ENCODE peak calls at places on chromosomes 3 and 15, in nine cellular contexts. One of them, this sample, is unnamed.

GRCh38 chr3:25420885-25421284 is 7.2 kb upstream of the RARB start:
- DNase-seq in HEK293T: no peak
- DNase-seq in DMS79: no peak
- DNase-seq in activated naive CD8-positive, alpha-beta T cell treated with anti-CD3 and anti-CD28 coated beads, Interleukin-2, amount 50 U/mL, for 16 hours: no peak
- DNase-seq in AG08396: no peak
- DNase-seq in GM10248: no peak
- DNase-seq in NCI-H510A treated with DMSO at 0.1 percent for 48 hours: no peak
- DNase-seq in EL: peak
- DNase-seq in endodermal cell: no peak
- DNase-seq in this sample: no peak

GRCh38 chr3:30611613-30612421 is 5.4 kb downstream of the TGFBR2 start:
- DNase-seq in HEK293T: no peak
- DNase-seq in DMS79: no peak
- DNase-seq in activated naive CD8-positive, alpha-beta T cell treated with anti-CD3 and anti-CD28 coated beads, Interleukin-2, amount 50 U/mL, for 16 hours: no peak
- DNase-seq in AG08396: peak
- DNase-seq in GM10248: no peak
- DNase-seq in NCI-H510A treated with DMSO at 0.1 percent for 48 hours: no peak
- DNase-seq in EL: peak
- DNase-seq in endodermal cell: no peak
- DNase-seq in this sample: no peak

GRCh38 chr15:81939604-81940440 is 106.0 kb downstream of the MEX3B start:
- DNase-seq in HEK293T: peak
- DNase-seq in DMS79: no peak
- DNase-seq in activated naive CD8-positive, alpha-beta T cell treated with anti-CD3 and anti-CD28 coated beads, Interleukin-2, amount 50 U/mL, for 16 hours: no peak
- DNase-seq in AG08396: peak
- DNase-seq in GM10248: peak
- DNase-seq in NCI-H510A treated with DMSO at 0.1 percent for 48 hours: no peak
- DNase-seq in EL: peak
- DNase-seq in endodermal cell: peak
- DNase-seq in this sample: peak

GRCh38 chr15:22968356-22968755 is 11.8 kb downstream of the CYFIP1 start:
- DNase-seq in HEK293T: no peak
- DNase-seq in DMS79: no peak
- DNase-seq in activated naive CD8-positive, alpha-beta T cell treated with anti-CD3 and anti-CD28 coated beads, Interleukin-2, amount 50 U/mL, for 16 hours: no peak
- DNase-seq in AG08396: peak
- DNase-seq in GM10248: no peak
- DNase-seq in NCI-H510A treated with DMSO at 0.1 percent for 48 hours: no peak
- DNase-seq in EL: peak
- DNase-seq in endodermal cell: no peak
- DNase-seq in this sample: no peak

GRCh38 chr15:57509965-57510364 is 81.7 kb upstream of the MYZAP start:
- DNase-seq in HEK293T: no peak
- DNase-seq in DMS79: no peak
- DNase-seq in activated naive CD8-positive, alpha-beta T cell treated with anti-CD3 and anti-CD28 coated beads, Interleukin-2, amount 50 U/mL, for 16 hours: no peak
- DNase-seq in AG08396: no peak
- DNase-seq in GM10248: no peak
- DNase-seq in NCI-H510A treated with DMSO at 0.1 percent for 48 hours: peak
- DNase-seq in EL: no peak
- DNase-seq in endodermal cell: no peak
- DNase-seq in this sample: no peak

GRCh38 chr3:135784557-135784956 is 181.0 kb upstream of the PPP2R3A start:
- DNase-seq in HEK293T: no peak
- DNase-seq in DMS79: no peak
- DNase-seq in activated naive CD8-positive, alpha-beta T cell treated with anti-CD3 and anti-CD28 coated beads, Interleukin-2, amount 50 U/mL, for 16 hours: no peak
- DNase-seq in AG08396: no peak
- DNase-seq in GM10248: peak
- DNase-seq in NCI-H510A treated with DMSO at 0.1 percent for 48 hours: no peak
- DNase-seq in EL: no peak
- DNase-seq in endodermal cell: no peak
- DNase-seq in this sample: peak

GRCh38 chr15:73804421-73804820 is 51.3 kb upstream of the INSYN1 start:
- DNase-seq in HEK293T: no peak
- DNase-seq in DMS79: no peak
- DNase-seq in activated naive CD8-positive, alpha-beta T cell treated with anti-CD3 and anti-CD28 coated beads, Interleukin-2, amount 50 U/mL, for 16 hours: no peak
- DNase-seq in AG08396: no peak
- DNase-seq in GM10248: no peak
- DNase-seq in NCI-H510A treated with DMSO at 0.1 percent for 48 hours: no peak
- DNase-seq in EL: no peak
- DNase-seq in endodermal cell: no peak
- DNase-seq in this sample: no peak

GRCh38 chr3:144053121-144053520 is 81.5 kb downstream of the DIPK2A start:
- DNase-seq in HEK293T: no peak
- DNase-seq in DMS79: no peak
- DNase-seq in activated naive CD8-positive, alpha-beta T cell treated with anti-CD3 and anti-CD28 coated beads, Interleukin-2, amount 50 U/mL, for 16 hours: no peak
- DNase-seq in AG08396: peak
- DNase-seq in GM10248: no peak
- DNase-seq in NCI-H510A treated with DMSO at 0.1 percent for 48 hours: no peak
- DNase-seq in EL: peak
- DNase-seq in endodermal cell: no peak
- DNase-seq in this sample: no peak

GRCh38 chr3:115448856-115449255 is 174.5 kb upstream of the GAP43 start:
- DNase-seq in HEK293T: no peak
- DNase-seq in DMS79: no peak
- DNase-seq in activated naive CD8-positive, alpha-beta T cell treated with anti-CD3 and anti-CD28 coated beads, Interleukin-2, amount 50 U/mL, for 16 hours: no peak
- DNase-seq in AG08396: no peak
- DNase-seq in GM10248: no peak
- DNase-seq in NCI-H510A treated with DMSO at 0.1 percent for 48 hours: no peak
- DNase-seq in EL: no peak
- DNase-seq in endodermal cell: no peak
- DNase-seq in this sample: no peak

GRCh38 chr3:195172285-195172684 is 98.7 kb downstream of the XXYLT1 start:
- DNase-seq in HEK293T: no peak
- DNase-seq in DMS79: no peak
- DNase-seq in activated naive CD8-positive, alpha-beta T cell treated with anti-CD3 and anti-CD28 coated beads, Interleukin-2, amount 50 U/mL, for 16 hours: no peak
- DNase-seq in AG08396: peak
- DNase-seq in GM10248: no peak
- DNase-seq in NCI-H510A treated with DMSO at 0.1 percent for 48 hours: no peak
- DNase-seq in EL: no peak
- DNase-seq in endodermal cell: peak
- DNase-seq in this sample: no peak

GRCh38 chr3:186083746-186084145 is 25.1 kb downstream of the ETV5 start:
- DNase-seq in HEK293T: no peak
- DNase-seq in DMS79: no peak
- DNase-seq in activated naive CD8-positive, alpha-beta T cell treated with anti-CD3 and anti-CD28 coated beads, Interleukin-2, amount 50 U/mL, for 16 hours: no peak
- DNase-seq in AG08396: no peak
- DNase-seq in GM10248: no peak
- DNase-seq in NCI-H510A treated with DMSO at 0.1 percent for 48 hours: no peak
- DNase-seq in EL: no peak
- DNase-seq in endodermal cell: no peak
- DNase-seq in this sample: no peak

GRCh38 chr3:146839727-146840126 is 234.6 kb upstream of the PLSCR5 start:
- DNase-seq in HEK293T: no peak
- DNase-seq in DMS79: no peak
- DNase-seq in activated naive CD8-positive, alpha-beta T cell treated with anti-CD3 and anti-CD28 coated beads, Interleukin-2, amount 50 U/mL, for 16 hours: no peak
- DNase-seq in AG08396: no peak
- DNase-seq in GM10248: no peak
- DNase-seq in NCI-H510A treated with DMSO at 0.1 percent for 48 hours: no peak
- DNase-seq in EL: no peak
- DNase-seq in endodermal cell: no peak
- DNase-seq in this sample: no peak

GRCh38 chr15:79736435-79737000 is 160.3 kb downstream of the MTHFS start:
- DNase-seq in HEK293T: no peak
- DNase-seq in DMS79: no peak
- DNase-seq in activated naive CD8-positive, alpha-beta T cell treated with anti-CD3 and anti-CD28 coated beads, Interleukin-2, amount 50 U/mL, for 16 hours: no peak
- DNase-seq in AG08396: no peak
- DNase-seq in GM10248: no peak
- DNase-seq in NCI-H510A treated with DMSO at 0.1 percent for 48 hours: no peak
- DNase-seq in EL: no peak
- DNase-seq in endodermal cell: no peak
- DNase-seq in this sample: no peak

This sample was measured in GM13976.